ENCODE peak calls at places on chromosomes 16 and 17, in nine cellular contexts. N, D, P, H, S, C, M, O and K are unnamed samples.

GRCh38 chr17:76139801-76140660 is 1.0 kb downstream of the FOXJ1 start:
- DNase-seq in N (no peak), D (peak), P (no peak), H (no peak), S (peak), C (no peak), M (no peak), O (no peak), K (peak)

GRCh38 chr16:56211471-56211944 is 20.2 kb downstream of the GNAO1 start:
- DNase-seq in N (no peak), D (no peak), P (no peak), H (no peak), S (no peak), C (no peak), M (peak), O (no peak), K (no peak)

GRCh38 chr17:22310717-22311686 is 618.7 kb downstream of the KCNJ18 start:
- DNase-seq in N (no peak), D (no peak), P (no peak), H (no peak), S (no peak), C (no peak), M (no peak), O (no peak), K (no peak)

GRCh38 chr16:88357306-88358032 is 25.3 kb upstream of the ZNF469 start:
- DNase-seq in N (no peak), D (no peak), P (no peak), H (peak), S (no peak), C (no peak), M (peak), O (no peak), K (no peak)

GRCh38 chr17:40034426-40035161 is 19.4 kb downstream of the CSF3 start:
- DNase-seq in N (no peak), D (no peak), P (no peak), H (no peak), S (no peak), C (no peak), M (no peak), O (no peak), K (no peak)

GRCh38 chr17:39863244-39863917 is 731 bp downstream of the IKZF3 start:
- DNase-seq in N (no peak), D (no peak), P (no peak), H (no peak), S (no peak), C (no peak), M (no peak), O (no peak), K (no peak)

GRCh38 chr17:15334266-15334665 is 7.1 kb downstream of the TEKT3 start:
- DNase-seq in N (no peak), D (no peak), P (no peak), H (no peak), S (no peak), C (no peak), M (peak), O (no peak), K (no peak)

GRCh38 chr16:55047903-55048497 is 117.3 kb downstream of the IRX5 start:
- DNase-seq in N (no peak), D (no peak), P (no peak), H (no peak), S (no peak), C (no peak), M (no peak), O (no peak), K (no peak)

GRCh38 chr17:79644617-79645016 is 33.8 kb upstream of the RBFOX3 start:
- DNase-seq in N (no peak), D (no peak), P (no peak), H (no peak), S (no peak), C (no peak), M (no peak), O (no peak), K (no peak)

GRCh38 chr17:5249615-5250014 is 15.0 kb upstream of the SCIMP start:
- DNase-seq in N (peak), D (peak), P (peak), H (peak), S (peak), C (peak), M (peak), O (peak), K (peak)

GRCh38 chr17:17496189-17497064 is at the start of gene RASD1:
- DNase-seq in N (peak), D (peak), P (peak), H (no peak), S (peak), C (peak), M (peak), O (peak), K (peak)

GRCh38 chr17:73711184-73711583 is 66.9 kb upstream of the SDK2 start:
- DNase-seq in N (no peak), D (no peak), P (no peak), H (no peak), S (no peak), C (no peak), M (no peak), O (no peak), K (no peak)

GRCh38 chr16:74290356-74290755 is 6.3 kb upstream of the PSMD7 start:
- DNase-seq in N (no peak), D (no peak), P (no peak), H (no peak), S (no peak), C (no peak), M (no peak), O (no peak), K (no peak)

GRCh38 chr17:78885956-78886355 is 17.0 kb downstream of the CEP295NL start:
- DNase-seq in N (no peak), D (no peak), P (no peak), H (no peak), S (no peak), C (no peak), M (no peak), O (no peak), K (no peak)

GRCh38 chr17:77636835-77637806 is 321.4 kb upstream of the TNRC6C start:
- DNase-seq in N (no peak), D (no peak), P (no peak), H (no peak), S (no peak), C (no peak), M (no peak), O (no peak), K (no peak)

GRCh38 chr17:47237841-47238240 is 15.8 kb upstream of the ITGB3 start:
- DNase-seq in N (no peak), D (no peak), P (no peak), H (no peak), S (no peak), C (no peak), M (no peak), O (no peak), K (no peak)

GRCh38 chr16:23640669-23640958 is 496 bp downstream of the PALB2 start:
- DNase-seq in N (peak), D (no peak), P (no peak), H (no peak), S (no peak), C (peak), M (no peak), O (no peak), K (peak)

GRCh38 chr17:15514469-15514868 is 47.0 kb upstream of the CDRT4 start:
- DNase-seq in N (no peak), D (no peak), P (no peak), H (no peak), S (no peak), C (no peak), M (no peak), O (no peak), K (no peak)

GRCh38 chr16:66510711-66511614 is 39.0 kb downstream of the TK2 start:
- DNase-seq in N (no peak), D (peak), P (peak), H (no peak), S (no peak), C (no peak), M (no peak), O (no peak), K (no peak)